ENCODE peak calls at places on chromosome 19, in seven cellular contexts. J is posterior cingulate gyrus; E is nucleus accumbens; T is HAP-1; K is ovary; C is activated naive CD4-positive, alpha-beta T cell; L is NCI-H1105 treated with DMSO at 0.1 percent for 48 hours. S is an unnamed sample.
A peak's percentile ranks its signal among the peaks of the same experiment; 100 is the strongest.

GRCh38 chr19:30564551-30565011 is 192.4 kb downstream of the ZNF536 start:
- DNase-seq in K (no peak), E (no peak), L (no peak), C (no peak), T (peak; percentile 59), J (peak; percentile 90), S (no peak)

GRCh38 chr19:14091086-14091884 is 734 bp upstream of the SAMD1 start:
- DNase-seq in T (peak; percentile 62), E (peak; percentile 69), C (peak; percentile 61), J (peak; percentile 93), L (peak; percentile 72), K (no peak), S (peak; percentile 57)

GRCh38 chr19:16338470-16339360 is 14.1 kb downstream of the KLF2 start:
- DNase-seq in E (no peak), C (peak; percentile 37), J (no peak), L (no peak), T (no peak), K (peak; percentile 54), S (peak; percentile 98)

GRCh38 chr19:48934837-48935236 is 1.3 kb downstream of the DHDH start:
- DNase-seq in C (no peak), K (no peak), T (no peak), E (no peak), L (no peak), J (no peak), S (no peak)

GRCh38 chr19:1181606-1182005 is 7.5 kb upstream of the SBNO2 start:
- DNase-seq in L (no peak), E (no peak), K (peak; percentile 20), J (no peak), C (no peak), T (no peak), S (no peak)

GRCh38 chr19:30085394-30085793 is 143.4 kb downstream of the URI1 start:
- DNase-seq in K (peak; percentile 54), T (no peak), C (no peak), J (peak; percentile 82), E (no peak), L (peak; percentile 25), S (peak; percentile 6)

GRCh38 chr19:3607398-3608078 is 863 bp upstream of the TBXA2R start:
- DNase-seq in J (no peak), L (no peak), C (no peak), K (peak; percentile 65), T (peak; percentile 37), E (no peak), S (no peak)

GRCh38 chr19:54147676-54148075 is 10.1 kb downstream of the CNOT3 start:
- DNase-seq in J (no peak), E (no peak), K (no peak), T (no peak), C (no peak), L (no peak), S (no peak)

GRCh38 chr19:49683814-49684250 is 5.6 kb upstream of the ADM5 start:
- DNase-seq in T (no peak), K (no peak), E (no peak), C (no peak), L (no peak), J (no peak), S (no peak)

GRCh38 chr19:14566712-14567077 is 5.2 kb downstream of the NDUFB7 start:
- DNase-seq in K (no peak), J (no peak), E (no peak), L (no peak), C (no peak), T (no peak), S (no peak)

GRCh38 chr19:15081911-15082310 is at the start of gene OR1I1:
- DNase-seq in J (peak; percentile 17), C (no peak), E (no peak), L (no peak), K (no peak), T (no peak), S (no peak)

S was measured in SJSA1.